ENCODE peak calls at places on chromosomes 12 and 14, in five cellular contexts. S, D, U, N and E are unnamed samples.

GRCh38 chr14:102778616-102779351 is 1.5 kb downstream of the TRAF3 start:
- DNase-seq in U (no peak), D (no peak), N (no peak), S (peak; percentile 23), E (no peak)

GRCh38 chr12:49345048-49345839 is 1.4 kb upstream of the DNAJC22 start:
- DNase-seq in U (peak; percentile 38), D (no peak), N (peak; percentile 71), S (no peak), E (no peak)

GRCh38 chr12:132555686-132556085 is 54.7 kb downstream of the LRCOL1 start:
- DNase-seq in D (no peak), S (no peak), U (no peak), N (no peak), E (no peak)

GRCh38 chr12:67147030-67147429 is 122.1 kb upstream of the CAND1 start:
- DNase-seq in U (no peak), D (no peak), N (no peak), S (no peak), E (no peak)

GRCh38 chr12:66092559-66093269 is 37.8 kb downstream of the LLPH start:
- DNase-seq in D (peak; percentile 31), N (no peak), U (no peak), S (no peak), E (no peak)

GRCh38 chr14:91367173-91368171 is 50.1 kb downstream of the CCDC88C start:
- DNase-seq in D (no peak), U (no peak), N (peak; percentile 76), S (no peak), E (no peak)

GRCh38 chr12:1920971-1921370 is 2.5 kb upstream of the CACNA2D4 start:
- DNase-seq in D (no peak), N (no peak), U (no peak), S (no peak), E (no peak)

GRCh38 chr12:27094726-27095125 is 12.3 kb upstream of the C12orf71 start:
- DNase-seq in N (peak; percentile 49), D (no peak), S (no peak), U (no peak), E (no peak)

GRCh38 chr14:84162658-84163057 is 1367.3 kb upstream of the FLRT2 start:
- DNase-seq in U (no peak), N (no peak), D (no peak), S (no peak), E (no peak)

GRCh38 chr14:104817930-104818713 is 17.2 kb downstream of the ZBTB42 start:
- DNase-seq in D (no peak), U (no peak), S (no peak), N (no peak), E (no peak)

GRCh38 chr14:54493293-54493692 is 4.5 kb upstream of the GMFB start:
- DNase-seq in S (no peak), N (no peak), D (no peak), U (no peak), E (no peak)

GRCh38 chr14:54175298-54175942 is 218.8 kb upstream of the BMP4 start:
- DNase-seq in N (no peak), S (peak; percentile 77), U (peak; percentile 58), D (peak; percentile 46), E (no peak)

GRCh38 chr12:100672075-100672592 is 98.7 kb downstream of the GAS2L3 start:
- DNase-seq in N (peak; percentile 19), S (peak; percentile 39), D (no peak), U (no peak), E (no peak)

GRCh38 chr14:74219806-74220205 is 19.4 kb upstream of the VSX2 start:
- DNase-seq in S (no peak), D (no peak), U (no peak), N (no peak), E (no peak)

GRCh38 chr12:13073191-13073590 is 29.0 kb downstream of the FAM234B start:
- DNase-seq in S (no peak), U (no peak), D (no peak), N (no peak), E (no peak)

GRCh38 chr12:9687228-9687627 is 17.7 kb downstream of the CLEC2D start:
- DNase-seq in D (no peak), N (no peak), S (no peak), U (no peak), E (no peak)

GRCh38 chr12:66036317-66036716 is 94.2 kb downstream of the LLPH start:
- DNase-seq in D (peak; percentile 94), U (peak; percentile 21), N (no peak), S (no peak), E (peak; percentile 74)

GRCh38 chr12:15563683-15564082 is 225.5 kb downstream of the EPS8 start:
- DNase-seq in D (no peak), N (no peak), U (no peak), S (no peak), E (no peak)

GRCh38 chr12:4261655-4262054 is 11.9 kb upstream of the CCND2 start:
- DNase-seq in D (no peak), N (no peak), S (no peak), U (no peak), E (no peak)

GRCh38 chr12:94909609-94910008 is 93.9 kb downstream of the NDUFA12 start:
- DNase-seq in D (no peak), S (no peak), U (no peak), N (no peak), E (no peak)

GRCh38 chr12:111394480-111394879 is 11.2 kb upstream of the SH2B3 start:
- DNase-seq in S (no peak), N (no peak), U (no peak), D (no peak), E (no peak)

GRCh38 chr12:131736807-131737484 is 26.1 kb downstream of the SFSWAP start:
- DNase-seq in N (no peak), U (no peak), S (no peak), D (no peak), E (no peak)

GRCh38 chr12:71935594-71935993 is 3.1 kb upstream of the TPH2 start:
- DNase-seq in S (no peak), N (peak; percentile 33), U (no peak), D (no peak), E (no peak)

GRCh38 chr12:131557310-131557709 is 153.6 kb upstream of the SFSWAP start:
- DNase-seq in U (no peak), N (no peak), S (no peak), D (no peak), E (peak; percentile 40)

GRCh38 chr14:72261068-72261467 is 328.8 kb downstream of the RGS6 start:
- DNase-seq in D (no peak), U (no peak), N (no peak), S (no peak), E (no peak)